ENCODE peak calls at places on chromosomes 5 and 9, in nine cellular contexts. L, Z, J, C, U, B, M, D and R are unnamed samples.

GRCh38 chr5:132830436-132831094 is at the start of gene SHROOM1:
- DNase-seq in L (peak; percentile 78), Z (no peak), J (peak; percentile 87), C (no peak), U (no peak), B (no peak), M (no peak), D (peak; percentile 73), R (no peak)

GRCh38 chr9:9612755-9613154 is 1000.0 kb downstream of the PTPRD start:
- DNase-seq in L (no peak), Z (no peak), J (no peak), C (no peak), U (no peak), B (no peak), M (no peak), D (no peak), R (no peak)

GRCh38 chr9:110797611-110798010 is 129.0 kb downstream of the MUSK start:
- DNase-seq in L (no peak), Z (no peak), J (no peak), C (no peak), U (no peak), B (peak; percentile 20), M (no peak), D (peak; percentile 25), R (no peak)

GRCh38 chr9:77846957-77847574 is 184.5 kb downstream of the GNAQ start:
- DNase-seq in L (no peak), Z (no peak), J (no peak), C (no peak), U (no peak), B (peak; percentile 55), M (no peak), D (no peak), R (no peak)

GRCh38 chr9:87891754-87892153 is 9.1 kb downstream of the SPATA31E1 start:
- DNase-seq in L (no peak), Z (no peak), J (no peak), C (no peak), U (no peak), B (no peak), M (no peak), D (no peak), R (no peak)

GRCh38 chr9:130825809-130826208 is 9.2 kb upstream of the ABL1 start:
- DNase-seq in L (no peak), Z (no peak), J (no peak), C (no peak), U (no peak), B (no peak), M (no peak), D (no peak), R (no peak)

GRCh38 chr9:114266969-114267368 is 55.9 kb upstream of the ORM1 start:
- DNase-seq in L (no peak), Z (no peak), J (no peak), C (no peak), U (no peak), B (no peak), M (no peak), D (no peak), R (no peak)

GRCh38 chr5:179608131-179608581 is 15.3 kb downstream of the HNRNPH1 start:
- DNase-seq in L (no peak), Z (no peak), J (peak; percentile 93), C (peak; percentile 16), U (no peak), B (no peak), M (peak; percentile 30), D (no peak), R (no peak)

GRCh38 chr5:155794801-155795200 is 532.2 kb upstream of the SGCD start:
- DNase-seq in L (no peak), Z (no peak), J (no peak), C (no peak), U (no peak), B (no peak), M (no peak), D (peak; percentile 32), R (no peak)

GRCh38 chr9:96219615-96220257 is 82.2 kb downstream of the HSD17B3 start:
- DNase-seq in L (peak; percentile 39), Z (no peak), J (peak; percentile 90), C (peak; percentile 23), U (peak; percentile 32), B (no peak), M (peak; percentile 29), D (peak; percentile 7), R (peak; percentile 77)

GRCh38 chr9:135343733-135344522 is 135.7 kb upstream of the PPP1R26 start:
- DNase-seq in L (peak; percentile 56), Z (no peak), J (peak; percentile 94), C (peak; percentile 14), U (peak; percentile 26), B (peak; percentile 26), M (peak; percentile 35), D (peak; percentile 81), R (no peak)

GRCh38 chr5:150022681-150023080 is 22.1 kb downstream of the HMGXB3 start:
- DNase-seq in L (no peak), Z (no peak), J (no peak), C (no peak), U (no peak), B (no peak), M (no peak), D (no peak), R (no peak)

GRCh38 chr5:154683101-154683757 is 71.9 kb upstream of the LARP1 start:
- DNase-seq in L (no peak), Z (no peak), J (no peak), C (no peak), U (no peak), B (no peak), M (no peak), D (no peak), R (no peak)

GRCh38 chr9:100437860-100438805 is 11.2 kb downstream of the MSANTD3 start:
- DNase-seq in L (peak; percentile 84), Z (no peak), J (peak; percentile 71), C (peak; percentile 65), U (no peak), B (peak; percentile 67), M (peak; percentile 64), D (peak; percentile 75), R (peak; percentile 85)

GRCh38 chr5:119212026-119212425 is 141.1 kb downstream of the DMXL1 start:
- DNase-seq in L (no peak), Z (no peak), J (no peak), C (no peak), U (no peak), B (no peak), M (no peak), D (no peak), R (no peak)

GRCh38 chr5:158813275-158813674 is 286.4 kb downstream of the EBF1 start:
- DNase-seq in L (no peak), Z (no peak), J (no peak), C (no peak), U (no peak), B (no peak), M (no peak), D (no peak), R (no peak)

GRCh38 chr5:150457112-150457511 is 7.6 kb upstream of the RPS14 start:
- DNase-seq in L (no peak), Z (no peak), J (peak; percentile 10), C (no peak), U (no peak), B (no peak), M (no peak), D (peak; percentile 50), R (no peak)

GRCh38 chr5:775960-776861 is 8.3 kb downstream of the ZDHHC11B start:
- DNase-seq in L (peak; percentile 19), Z (no peak), J (peak; percentile 65), C (no peak), U (no peak), B (no peak), M (no peak), D (no peak), R (no peak)

GRCh38 chr9:68545033-68545705 is 4.5 kb upstream of the TMEM252 start:
- DNase-seq in L (no peak), Z (no peak), J (no peak), C (no peak), U (no peak), B (no peak), M (no peak), D (no peak), R (no peak)

GRCh38 chr9:130245474-130245873 is 20.1 kb upstream of the HMCN2 start:
- DNase-seq in L (no peak), Z (no peak), J (peak; percentile 46), C (no peak), U (no peak), B (no peak), M (no peak), D (no peak), R (no peak)

GRCh38 chr5:110478899-110479298 is 247.6 kb downstream of the TMEM232 start:
- DNase-seq in L (no peak), Z (no peak), J (no peak), C (no peak), U (no peak), B (peak; percentile 78), M (no peak), D (peak; percentile 76), R (no peak)

GRCh38 chr5:149071756-149072155 is 8.9 kb upstream of the SH3TC2 start:
- DNase-seq in L (no peak), Z (no peak), J (no peak), C (no peak), U (no peak), B (no peak), M (no peak), D (no peak), R (no peak)

GRCh38 chr5:150271923-150272322 is 17.6 kb downstream of the CAMK2A start:
- DNase-seq in L (no peak), Z (no peak), J (no peak), C (no peak), U (no peak), B (no peak), M (no peak), D (peak; percentile 24), R (no peak)

GRCh38 chr9:93261281-93261680 is 77.3 kb downstream of the WNK2 start:
- DNase-seq in L (peak; percentile 25), Z (no peak), J (no peak), C (no peak), U (no peak), B (no peak), M (no peak), D (peak; percentile 4), R (peak; percentile 36)

GRCh38 chr5:95864944-95865504 is 42.5 kb upstream of the GLRX start:
- DNase-seq in L (peak; percentile 54), Z (no peak), J (no peak), C (no peak), U (no peak), B (no peak), M (no peak), D (peak; percentile 68), R (no peak)

GRCh38 chr9:116233160-116233530 is 79.6 kb downstream of the PAPPA start:
- DNase-seq in L (no peak), Z (no peak), J (no peak), C (no peak), U (no peak), B (no peak), M (no peak), D (no peak), R (no peak)

GRCh38 chr5:135364416-135365262 is 34.4 kb downstream of the MACROH2A1 start:
- DNase-seq in L (peak; percentile 74), Z (no peak), J (no peak), C (no peak), U (no peak), B (no peak), M (no peak), D (peak; percentile 24), R (no peak)

GRCh38 chr9:10242255-10242654 is 370.5 kb downstream of the PTPRD start:
- DNase-seq in L (no peak), Z (no peak), J (no peak), C (no peak), U (no peak), B (no peak), M (no peak), D (no peak), R (no peak)

GRCh38 chr5:141778211-141778610 is 96.2 kb upstream of the ARAP3 start:
- DNase-seq in L (no peak), Z (no peak), J (peak; percentile 93), C (no peak), U (no peak), B (no peak), M (no peak), D (no peak), R (no peak)

GRCh38 chr5:35183243-35183955 is 46.9 kb downstream of the PRLR start:
- DNase-seq in L (peak; percentile 59), Z (no peak), J (peak; percentile 82), C (no peak), U (no peak), B (peak; percentile 73), M (no peak), D (peak; percentile 77), R (no peak)

GRCh38 chr9:16442622-16443021 is 427.8 kb downstream of the BNC2 start:
- DNase-seq in L (no peak), Z (no peak), J (no peak), C (no peak), U (no peak), B (peak; percentile 59), M (no peak), D (no peak), R (no peak)